ENCODE peak calls at places on chromosomes 7 and 10, in five cellular contexts. One of them, this sample, is unnamed.
A peak's percentile ranks its signal among the peaks of the same experiment; 100 is the strongest.

GRCh38 chr10:132437511-132437910 is 40.5 kb downstream of the PWWP2B start:
- DNase-seq in CD4-positive, alpha-beta memory T cell: no peak
- DNase-seq in GM20000: no peak
- DNase-seq in NCI-H82: no peak
- DNase-seq in trophoblast cell: no peak
- DNase-seq in this sample: no peak

GRCh38 chr10:76401006-76401405 is 969.6 kb downstream of the LRMDA start:
- DNase-seq in CD4-positive, alpha-beta memory T cell: no peak
- DNase-seq in GM20000: no peak
- DNase-seq in NCI-H82: no peak
- DNase-seq in trophoblast cell: peak; percentile 1
- DNase-seq in this sample: no peak

GRCh38 chr10:116728526-116729096 is 13.8 kb downstream of the HSPA12A start:
- DNase-seq in CD4-positive, alpha-beta memory T cell: no peak
- DNase-seq in GM20000: no peak
- DNase-seq in NCI-H82: no peak
- DNase-seq in trophoblast cell: no peak
- DNase-seq in this sample: no peak

GRCh38 chr7:49244543-49244942 is 320.2 kb downstream of the CDC14C start:
- DNase-seq in CD4-positive, alpha-beta memory T cell: no peak
- DNase-seq in GM20000: no peak
- DNase-seq in NCI-H82: no peak
- DNase-seq in trophoblast cell: peak; percentile 18
- DNase-seq in this sample: no peak

GRCh38 chr10:78250313-78251040 is 216.8 kb downstream of the RPS24 start:
- DNase-seq in CD4-positive, alpha-beta memory T cell: no peak
- DNase-seq in GM20000: no peak
- DNase-seq in NCI-H82: no peak
- DNase-seq in trophoblast cell: no peak
- DNase-seq in this sample: no peak

GRCh38 chr10:11793762-11794479 is 29.2 kb upstream of the PROSER2 start:
- DNase-seq in CD4-positive, alpha-beta memory T cell: no peak
- DNase-seq in GM20000: no peak
- DNase-seq in NCI-H82: no peak
- DNase-seq in trophoblast cell: peak; percentile 81
- DNase-seq in this sample: no peak

GRCh38 chr7:32941181-32941995 is 15.9 kb upstream of the FKBP9 start:
- DNase-seq in CD4-positive, alpha-beta memory T cell: no peak
- DNase-seq in GM20000: no peak
- DNase-seq in NCI-H82: peak; percentile 93
- DNase-seq in trophoblast cell: no peak
- DNase-seq in this sample: no peak

GRCh38 chr10:4704034-4704545 is 121.9 kb upstream of the AKR1E2 start:
- DNase-seq in CD4-positive, alpha-beta memory T cell: no peak
- DNase-seq in GM20000: no peak
- DNase-seq in NCI-H82: no peak
- DNase-seq in trophoblast cell: no peak
- DNase-seq in this sample: peak; percentile 47

GRCh38 chr7:2431260-2431867 is 28.0 kb downstream of the CHST12 start:
- DNase-seq in CD4-positive, alpha-beta memory T cell: no peak
- DNase-seq in GM20000: peak; percentile 57
- DNase-seq in NCI-H82: peak; percentile 56
- DNase-seq in trophoblast cell: peak; percentile 31
- DNase-seq in this sample: no peak

GRCh38 chr10:90968448-90969086 is 47.7 kb upstream of the ANKRD1 start:
- DNase-seq in CD4-positive, alpha-beta memory T cell: no peak
- DNase-seq in GM20000: no peak
- DNase-seq in NCI-H82: no peak
- DNase-seq in trophoblast cell: peak; percentile 39
- DNase-seq in this sample: no peak

This sample was measured in RPMI8226.